ENCODE peak calls at places on chromosome 9, in nine cellular contexts. W is fibroblast of mammary gland, H is anterior cingulate cortex, V is breast epithelium, P is testis, S is ELF-1, Z is stomach, T is foreskin melanocyte, X is right cardiac atrium. N is an unnamed sample.

GRCh38 chr9:119675951-119676350 is 306.7 kb upstream of the BRINP1 start:
- DNase-seq in W (no peak), H (no peak), V (no peak), P (no peak), S (no peak), Z (no peak), T (no peak), X (no peak), N (no peak)

GRCh38 chr9:2621678-2622360 is at the start of gene VLDLR:
- DNase-seq in W (no peak), H (peak), V (peak), P (peak), S (peak), Z (peak), T (peak), X (peak), N (peak)

GRCh38 chr9:17589771-17590170 is 10.9 kb downstream of the SH3GL2 start:
- DNase-seq in W (no peak), H (no peak), V (no peak), P (no peak), S (no peak), Z (no peak), T (no peak), X (no peak), N (no peak)

GRCh38 chr9:131296906-131297500 is 7.5 kb downstream of the PLPP7 start:
- DNase-seq in W (no peak), H (no peak), V (no peak), P (no peak), S (no peak), Z (no peak), T (no peak), X (peak), N (no peak)

GRCh38 chr9:3906437-3907213 is 380.8 kb upstream of the RFX3 start:
- DNase-seq in W (peak), H (no peak), V (no peak), P (no peak), S (peak), Z (no peak), T (no peak), X (peak), N (no peak)

GRCh38 chr9:121637441-121638222 is 13.8 kb upstream of the DAB2IP start:
- DNase-seq in W (peak), H (peak), V (no peak), P (no peak), S (no peak), Z (no peak), T (no peak), X (no peak), N (peak)

GRCh38 chr9:79572032-79572890 is 496 bp downstream of the TLE4 start:
- DNase-seq in W (peak), H (no peak), V (no peak), P (peak), S (peak), Z (peak), T (no peak), X (peak), N (peak)

GRCh38 chr9:75601280-75601679 is 289.2 kb upstream of the PCSK5 start:
- DNase-seq in W (no peak), H (no peak), V (no peak), P (no peak), S (no peak), Z (no peak), T (no peak), X (no peak), N (no peak)

GRCh38 chr9:131419716-131420115 is 25.8 kb downstream of the PRRC2B start:
- DNase-seq in W (no peak), H (no peak), V (no peak), P (no peak), S (no peak), Z (no peak), T (no peak), X (no peak), N (no peak)

GRCh38 chr9:36191290-36191645 is 547 bp downstream of the CLTA start:
- DNase-seq in W (no peak), H (no peak), V (no peak), P (peak), S (no peak), Z (peak), T (no peak), X (peak), N (peak)

GRCh38 chr9:91191443-91192378 is 170.0 kb downstream of the AUH start:
- DNase-seq in W (no peak), H (no peak), V (no peak), P (no peak), S (no peak), Z (no peak), T (no peak), X (no peak), N (no peak)